ENCODE peak calls at places on chromosome 20, in five cellular contexts. One of them, this sample, is unnamed.

GRCh38 chr20:4195499-4195898 is 180.1 kb upstream of the RNF24 start:
- DNase-seq in activated naive CD4-positive, alpha-beta T cell: no peak
- DNase-seq in nucleus accumbens: no peak
- DNase-seq in WTC11: peak
- DNase-seq in germinal center: no peak
- DNase-seq in this sample: peak

GRCh38 chr20:8434326-8434876 is 302.3 kb downstream of the PLCB1 start:
- DNase-seq in activated naive CD4-positive, alpha-beta T cell: no peak
- DNase-seq in nucleus accumbens: no peak
- DNase-seq in germinal center: no peak
- DNase-seq in WTC11: no peak
- DNase-seq in this sample: no peak

GRCh38 chr20:47735412-47736400 is 49.6 kb downstream of the SULF2 start:
- DNase-seq in germinal center: no peak
- DNase-seq in WTC11: no peak
- DNase-seq in nucleus accumbens: no peak
- DNase-seq in activated naive CD4-positive, alpha-beta T cell: no peak
- DNase-seq in this sample: no peak

GRCh38 chr20:2748551-2749342 is 51.7 kb downstream of the CPXM1 start:
- DNase-seq in germinal center: no peak
- DNase-seq in WTC11: peak
- DNase-seq in activated naive CD4-positive, alpha-beta T cell: no peak
- DNase-seq in nucleus accumbens: no peak
- DNase-seq in this sample: no peak

GRCh38 chr20:3430376-3431069 is 23.1 kb upstream of the DNAAF9 start:
- DNase-seq in WTC11: no peak
- DNase-seq in nucleus accumbens: no peak
- DNase-seq in germinal center: peak
- DNase-seq in activated naive CD4-positive, alpha-beta T cell: no peak
- DNase-seq in this sample: no peak

GRCh38 chr20:6976096-6976495 is 208.6 kb downstream of the BMP2 start:
- DNase-seq in nucleus accumbens: no peak
- DNase-seq in activated naive CD4-positive, alpha-beta T cell: no peak
- DNase-seq in WTC11: no peak
- DNase-seq in germinal center: no peak
- DNase-seq in this sample: no peak

GRCh38 chr20:45538209-45538798 is 978 bp downstream of the WFDC6 start:
- DNase-seq in WTC11: peak
- DNase-seq in germinal center: no peak
- DNase-seq in activated naive CD4-positive, alpha-beta T cell: no peak
- DNase-seq in nucleus accumbens: no peak
- DNase-seq in this sample: no peak

GRCh38 chr20:41726727-41727126 is 108.5 kb upstream of the CHD6 start:
- DNase-seq in activated naive CD4-positive, alpha-beta T cell: no peak
- DNase-seq in WTC11: no peak
- DNase-seq in nucleus accumbens: no peak
- DNase-seq in germinal center: no peak
- DNase-seq in this sample: no peak

GRCh38 chr20:4469910-4470309 is 251.8 kb upstream of the PRND start:
- DNase-seq in WTC11: no peak
- DNase-seq in activated naive CD4-positive, alpha-beta T cell: no peak
- DNase-seq in nucleus accumbens: no peak
- DNase-seq in germinal center: no peak
- DNase-seq in this sample: no peak

GRCh38 chr20:11001767-11002540 is 328.2 kb upstream of the JAG1 start:
- DNase-seq in nucleus accumbens: no peak
- DNase-seq in germinal center: no peak
- DNase-seq in activated naive CD4-positive, alpha-beta T cell: no peak
- DNase-seq in WTC11: no peak
- DNase-seq in this sample: no peak

GRCh38 chr20:8722277-8722928 is 346.5 kb upstream of the PLCB4 start:
- DNase-seq in activated naive CD4-positive, alpha-beta T cell: no peak
- DNase-seq in WTC11: peak
- DNase-seq in nucleus accumbens: no peak
- DNase-seq in germinal center: peak
- DNase-seq in this sample: peak

GRCh38 chr20:25042531-25043498 is 15.1 kb downstream of the ACSS1 start:
- DNase-seq in activated naive CD4-positive, alpha-beta T cell: no peak
- DNase-seq in germinal center: peak
- DNase-seq in nucleus accumbens: no peak
- DNase-seq in WTC11: no peak
- DNase-seq in this sample: peak

GRCh38 chr20:57996936-57997629 is 231.4 kb downstream of the ANKRD60 start:
- DNase-seq in germinal center: no peak
- DNase-seq in nucleus accumbens: no peak
- DNase-seq in WTC11: no peak
- DNase-seq in activated naive CD4-positive, alpha-beta T cell: no peak
- DNase-seq in this sample: no peak

GRCh38 chr20:49570161-49570827 is 2.4 kb upstream of the PTGIS start:
- DNase-seq in germinal center: no peak
- DNase-seq in activated naive CD4-positive, alpha-beta T cell: no peak
- DNase-seq in nucleus accumbens: no peak
- DNase-seq in WTC11: no peak
- DNase-seq in this sample: no peak

GRCh38 chr20:10665027-10665561 is 8.7 kb downstream of the JAG1 start:
- DNase-seq in nucleus accumbens: no peak
- DNase-seq in germinal center: no peak
- DNase-seq in activated naive CD4-positive, alpha-beta T cell: no peak
- DNase-seq in WTC11: no peak
- DNase-seq in this sample: no peak

GRCh38 chr20:43196243-43196642 is 6.5 kb upstream of the PTPRT start:
- DNase-seq in germinal center: no peak
- DNase-seq in WTC11: no peak
- DNase-seq in nucleus accumbens: no peak
- DNase-seq in activated naive CD4-positive, alpha-beta T cell: no peak
- DNase-seq in this sample: no peak

GRCh38 chr20:19775353-19776201 is 17.5 kb downstream of the RIN2 start:
- DNase-seq in activated naive CD4-positive, alpha-beta T cell: no peak
- DNase-seq in WTC11: no peak
- DNase-seq in germinal center: no peak
- DNase-seq in nucleus accumbens: no peak
- DNase-seq in this sample: no peak

GRCh38 chr20:59836768-59837167 is 96.7 kb downstream of the SYCP2 start:
- DNase-seq in WTC11: no peak
- DNase-seq in germinal center: no peak
- DNase-seq in activated naive CD4-positive, alpha-beta T cell: no peak
- DNase-seq in nucleus accumbens: no peak
- DNase-seq in this sample: no peak

GRCh38 chr20:37276494-37277252 is 12.8 kb upstream of the MANBAL start:
- DNase-seq in WTC11: no peak
- DNase-seq in activated naive CD4-positive, alpha-beta T cell: no peak
- DNase-seq in germinal center: peak
- DNase-seq in nucleus accumbens: no peak
- DNase-seq in this sample: no peak

GRCh38 chr20:47126374-47126705 is 230.2 kb downstream of the ZMYND8 start:
- DNase-seq in WTC11: no peak
- DNase-seq in activated naive CD4-positive, alpha-beta T cell: no peak
- DNase-seq in germinal center: no peak
- DNase-seq in nucleus accumbens: no peak
- DNase-seq in this sample: no peak

GRCh38 chr20:15628954-15629353 is 944.3 kb downstream of the KIF16B start:
- DNase-seq in germinal center: no peak
- DNase-seq in activated naive CD4-positive, alpha-beta T cell: no peak
- DNase-seq in WTC11: no peak
- DNase-seq in nucleus accumbens: no peak
- DNase-seq in this sample: no peak

GRCh38 chr20:3080939-3081388 is 3.6 kb downstream of the AVP start:
- DNase-seq in activated naive CD4-positive, alpha-beta T cell: no peak
- DNase-seq in WTC11: no peak
- DNase-seq in nucleus accumbens: no peak
- DNase-seq in germinal center: no peak
- DNase-seq in this sample: no peak

GRCh38 chr20:53517146-53517545 is 76.5 kb downstream of the ZNF217 start:
- DNase-seq in nucleus accumbens: no peak
- DNase-seq in germinal center: no peak
- DNase-seq in activated naive CD4-positive, alpha-beta T cell: no peak
- DNase-seq in WTC11: no peak
- DNase-seq in this sample: no peak

GRCh38 chr20:16712541-16712947 is 17.3 kb upstream of the SNRPB2 start:
- DNase-seq in germinal center: no peak
- DNase-seq in WTC11: no peak
- DNase-seq in nucleus accumbens: peak
- DNase-seq in activated naive CD4-positive, alpha-beta T cell: no peak
- DNase-seq in this sample: no peak

GRCh38 chr20:44597930-44598329 is 15.6 kb downstream of the PKIG start:
- DNase-seq in germinal center: no peak
- DNase-seq in WTC11: no peak
- DNase-seq in nucleus accumbens: no peak
- DNase-seq in activated naive CD4-positive, alpha-beta T cell: no peak
- DNase-seq in this sample: no peak

GRCh38 chr20:35582741-35583404 is 32.8 kb upstream of the SPAG4 start:
- DNase-seq in germinal center: no peak
- DNase-seq in WTC11: no peak
- DNase-seq in nucleus accumbens: no peak
- DNase-seq in activated naive CD4-positive, alpha-beta T cell: no peak
- DNase-seq in this sample: no peak

GRCh38 chr20:63625771-63626423 is 1.0 kb downstream of the GMEB2 start:
- DNase-seq in WTC11: no peak
- DNase-seq in activated naive CD4-positive, alpha-beta T cell: no peak
- DNase-seq in nucleus accumbens: no peak
- DNase-seq in germinal center: peak
- DNase-seq in this sample: peak

GRCh38 chr20:36285746-36286447 is 20.2 kb upstream of the DLGAP4 start:
- DNase-seq in WTC11: no peak
- DNase-seq in activated naive CD4-positive, alpha-beta T cell: no peak
- DNase-seq in germinal center: no peak
- DNase-seq in nucleus accumbens: no peak
- DNase-seq in this sample: no peak

GRCh38 chr20:23826541-23827018 is at the start of gene CST2:
- DNase-seq in activated naive CD4-positive, alpha-beta T cell: no peak
- DNase-seq in WTC11: no peak
- DNase-seq in germinal center: no peak
- DNase-seq in nucleus accumbens: no peak
- DNase-seq in this sample: no peak

GRCh38 chr20:62252342-62252966 is 14.1 kb downstream of the OSBPL2 start:
- DNase-seq in nucleus accumbens: no peak
- DNase-seq in germinal center: no peak
- DNase-seq in activated naive CD4-positive, alpha-beta T cell: no peak
- DNase-seq in WTC11: no peak
- DNase-seq in this sample: peak

GRCh38 chr20:56506103-56506502 is 18.4 kb upstream of the FAM209A start:
- DNase-seq in nucleus accumbens: no peak
- DNase-seq in WTC11: no peak
- DNase-seq in activated naive CD4-positive, alpha-beta T cell: no peak
- DNase-seq in germinal center: no peak
- DNase-seq in this sample: no peak

GRCh38 chr20:32140603-32141002 is 31.1 kb downstream of the TM9SF4 start:
- DNase-seq in germinal center: no peak
- DNase-seq in nucleus accumbens: no peak
- DNase-seq in activated naive CD4-positive, alpha-beta T cell: no peak
- DNase-seq in WTC11: no peak
- DNase-seq in this sample: no peak

GRCh38 chr20:57964011-57964862 is 254.4 kb upstream of the PMEPA1 start:
- DNase-seq in germinal center: no peak
- DNase-seq in nucleus accumbens: peak
- DNase-seq in activated naive CD4-positive, alpha-beta T cell: no peak
- DNase-seq in WTC11: no peak
- DNase-seq in this sample: no peak

GRCh38 chr20:313948-314347 is 11.4 kb upstream of the SOX12 start:
- DNase-seq in nucleus accumbens: no peak
- DNase-seq in activated naive CD4-positive, alpha-beta T cell: no peak
- DNase-seq in WTC11: no peak
- DNase-seq in germinal center: no peak
- DNase-seq in this sample: no peak

GRCh38 chr20:19382371-19382770 is 169.9 kb downstream of the SLC24A3 start:
- DNase-seq in WTC11: no peak
- DNase-seq in germinal center: no peak
- DNase-seq in activated naive CD4-positive, alpha-beta T cell: no peak
- DNase-seq in nucleus accumbens: no peak
- DNase-seq in this sample: no peak

GRCh38 chr20:50373674-50374286 is 136.4 kb upstream of the PTPN1 start:
- DNase-seq in activated naive CD4-positive, alpha-beta T cell: no peak
- DNase-seq in germinal center: no peak
- DNase-seq in WTC11: no peak
- DNase-seq in nucleus accumbens: no peak
- DNase-seq in this sample: no peak